ENCODE peak calls at places on chromosomes 7 and 10, in seven cellular contexts. One of them, this sample, is unnamed.

GRCh38 chr7:5215313-5215712 is 25.3 kb downstream of the WIPI2 start:
- DNase-seq in transverse colon: no peak
- DNase-seq in AG04450: no peak
- DNase-seq in hepatocyte: no peak
- DNase-seq in SK-N-SH: no peak
- DNase-seq in heart left ventricle: no peak
- DNase-seq in small intestine: no peak
- DNase-seq in this sample: no peak

GRCh38 chr10:25465582-25466372 is 291.0 kb downstream of the GPR158 start:
- DNase-seq in hepatocyte: no peak
- DNase-seq in SK-N-SH: no peak
- DNase-seq in AG04450: no peak
- DNase-seq in heart left ventricle: no peak
- DNase-seq in transverse colon: no peak
- DNase-seq in small intestine: no peak
- DNase-seq in this sample: no peak

GRCh38 chr10:92690211-92691041 is 671 bp downstream of the HHEX start:
- DNase-seq in heart left ventricle: peak
- DNase-seq in SK-N-SH: peak
- DNase-seq in transverse colon: peak
- DNase-seq in hepatocyte: peak
- DNase-seq in AG04450: no peak
- DNase-seq in small intestine: no peak
- DNase-seq in this sample: no peak

GRCh38 chr7:67019562-67020390 is 23.1 kb downstream of the TYW1 start:
- DNase-seq in transverse colon: no peak
- DNase-seq in heart left ventricle: no peak
- DNase-seq in SK-N-SH: peak
- DNase-seq in hepatocyte: no peak
- DNase-seq in AG04450: no peak
- DNase-seq in small intestine: peak
- DNase-seq in this sample: peak

GRCh38 chr10:121926669-121927360 is 1.0 kb downstream of the ATE1 start:
- DNase-seq in transverse colon: no peak
- DNase-seq in hepatocyte: no peak
- DNase-seq in SK-N-SH: no peak
- DNase-seq in AG04450: no peak
- DNase-seq in small intestine: peak
- DNase-seq in heart left ventricle: no peak
- DNase-seq in this sample: no peak

GRCh38 chr10:67107670-67108069 is 181.8 kb downstream of the LRRTM3 start:
- DNase-seq in SK-N-SH: no peak
- DNase-seq in AG04450: no peak
- DNase-seq in small intestine: no peak
- DNase-seq in heart left ventricle: no peak
- DNase-seq in transverse colon: no peak
- DNase-seq in hepatocyte: no peak
- DNase-seq in this sample: no peak

GRCh38 chr10:4947635-4948596 is 15.3 kb upstream of the AKR1C1 start:
- DNase-seq in hepatocyte: peak
- DNase-seq in heart left ventricle: peak
- DNase-seq in transverse colon: no peak
- DNase-seq in AG04450: peak
- DNase-seq in small intestine: peak
- DNase-seq in SK-N-SH: no peak
- DNase-seq in this sample: no peak

GRCh38 chr7:141161959-141162547 is 88.2 kb downstream of the TMEM178B start:
- DNase-seq in AG04450: no peak
- DNase-seq in hepatocyte: no peak
- DNase-seq in heart left ventricle: no peak
- DNase-seq in transverse colon: no peak
- DNase-seq in small intestine: no peak
- DNase-seq in SK-N-SH: no peak
- DNase-seq in this sample: no peak

GRCh38 chr10:26488344-26488743 is 50.2 kb downstream of the APBB1IP start:
- DNase-seq in SK-N-SH: no peak
- DNase-seq in transverse colon: no peak
- DNase-seq in small intestine: no peak
- DNase-seq in heart left ventricle: no peak
- DNase-seq in AG04450: no peak
- DNase-seq in hepatocyte: no peak
- DNase-seq in this sample: no peak

GRCh38 chr10:107423903-107424302 is 259.4 kb upstream of the SORCS1 start:
- DNase-seq in SK-N-SH: no peak
- DNase-seq in AG04450: no peak
- DNase-seq in transverse colon: no peak
- DNase-seq in heart left ventricle: no peak
- DNase-seq in small intestine: no peak
- DNase-seq in hepatocyte: no peak
- DNase-seq in this sample: no peak

GRCh38 chr10:131093795-131094366 is 217.6 kb downstream of the TCERG1L start:
- DNase-seq in hepatocyte: no peak
- DNase-seq in AG04450: no peak
- DNase-seq in small intestine: no peak
- DNase-seq in transverse colon: no peak
- DNase-seq in heart left ventricle: no peak
- DNase-seq in SK-N-SH: no peak
- DNase-seq in this sample: no peak

GRCh38 chr10:44881639-44882038 is 29.5 kb upstream of the TMEM72 start:
- DNase-seq in SK-N-SH: no peak
- DNase-seq in small intestine: no peak
- DNase-seq in hepatocyte: no peak
- DNase-seq in transverse colon: no peak
- DNase-seq in heart left ventricle: no peak
- DNase-seq in AG04450: no peak
- DNase-seq in this sample: no peak

GRCh38 chr7:39451901-39452300 is 114.3 kb upstream of the YAE1 start:
- DNase-seq in SK-N-SH: no peak
- DNase-seq in heart left ventricle: no peak
- DNase-seq in small intestine: no peak
- DNase-seq in hepatocyte: no peak
- DNase-seq in transverse colon: no peak
- DNase-seq in AG04450: no peak
- DNase-seq in this sample: no peak

GRCh38 chr10:79038841-79039201 is 29.9 kb upstream of the ZMIZ1 start:
- DNase-seq in transverse colon: no peak
- DNase-seq in AG04450: no peak
- DNase-seq in heart left ventricle: peak
- DNase-seq in small intestine: no peak
- DNase-seq in hepatocyte: no peak
- DNase-seq in SK-N-SH: no peak
- DNase-seq in this sample: peak

GRCh38 chr7:142774826-142775225 is 4.1 kb downstream of the PRSS2 start:
- DNase-seq in transverse colon: no peak
- DNase-seq in SK-N-SH: no peak
- DNase-seq in AG04450: no peak
- DNase-seq in small intestine: no peak
- DNase-seq in hepatocyte: no peak
- DNase-seq in heart left ventricle: no peak
- DNase-seq in this sample: no peak

GRCh38 chr10:29297678-29298077 is 8.8 kb downstream of the LYZL1 start:
- DNase-seq in transverse colon: no peak
- DNase-seq in SK-N-SH: no peak
- DNase-seq in small intestine: no peak
- DNase-seq in hepatocyte: no peak
- DNase-seq in AG04450: no peak
- DNase-seq in heart left ventricle: no peak
- DNase-seq in this sample: no peak

GRCh38 chr10:34729619-34730018 is 85.5 kb downstream of the PARD3 start:
- DNase-seq in AG04450: no peak
- DNase-seq in small intestine: peak
- DNase-seq in transverse colon: no peak
- DNase-seq in heart left ventricle: no peak
- DNase-seq in hepatocyte: no peak
- DNase-seq in SK-N-SH: no peak
- DNase-seq in this sample: no peak

GRCh38 chr10:128727114-128727513 is 600.9 kb upstream of the MKI67 start:
- DNase-seq in AG04450: no peak
- DNase-seq in hepatocyte: no peak
- DNase-seq in transverse colon: no peak
- DNase-seq in small intestine: no peak
- DNase-seq in SK-N-SH: no peak
- DNase-seq in heart left ventricle: no peak
- DNase-seq in this sample: no peak

GRCh38 chr10:132688580-132689420 is 97.1 kb downstream of the NKX6-2 start:
- DNase-seq in hepatocyte: no peak
- DNase-seq in transverse colon: no peak
- DNase-seq in SK-N-SH: no peak
- DNase-seq in small intestine: no peak
- DNase-seq in AG04450: no peak
- DNase-seq in heart left ventricle: peak
- DNase-seq in this sample: no peak

GRCh38 chr7:87083865-87084519 is 24.5 kb upstream of the ELAPOR2 start:
- DNase-seq in SK-N-SH: no peak
- DNase-seq in small intestine: no peak
- DNase-seq in heart left ventricle: no peak
- DNase-seq in AG04450: no peak
- DNase-seq in transverse colon: no peak
- DNase-seq in hepatocyte: no peak
- DNase-seq in this sample: no peak

GRCh38 chr7:2763607-2764006 is 75.6 kb downstream of the AMZ1 start:
- DNase-seq in transverse colon: no peak
- DNase-seq in heart left ventricle: no peak
- DNase-seq in AG04450: no peak
- DNase-seq in hepatocyte: no peak
- DNase-seq in small intestine: no peak
- DNase-seq in SK-N-SH: no peak
- DNase-seq in this sample: no peak
- H3K27ac ChIP-seq in transverse colon: peak
- H3K27ac ChIP-seq in heart left ventricle: peak
- H3K27ac ChIP-seq in AG04450: peak
- H3K27ac ChIP-seq in hepatocyte: peak
- H3K27ac ChIP-seq in small intestine: peak
- H3K27ac ChIP-seq in SK-N-SH: no peak
- H3K27ac ChIP-seq in this sample: no peak

GRCh38 chr7:55074008-55074499 is 55.2 kb downstream of the EGFR start:
- DNase-seq in hepatocyte: peak
- DNase-seq in small intestine: peak
- DNase-seq in SK-N-SH: no peak
- DNase-seq in heart left ventricle: no peak
- DNase-seq in AG04450: no peak
- DNase-seq in transverse colon: peak
- DNase-seq in this sample: no peak
- H3K4me3 ChIP-seq in hepatocyte: no peak
- H3K4me3 ChIP-seq in small intestine: peak
- H3K4me3 ChIP-seq in SK-N-SH: peak
- H3K4me3 ChIP-seq in heart left ventricle: no peak
- H3K4me3 ChIP-seq in AG04450: peak
- H3K4me3 ChIP-seq in transverse colon: peak
- H3K4me3 ChIP-seq in this sample: no peak

GRCh38 chr7:194996-195829 is 2.8 kb downstream of the FAM20C start:
- DNase-seq in transverse colon: no peak
- DNase-seq in hepatocyte: no peak
- DNase-seq in small intestine: no peak
- DNase-seq in AG04450: no peak
- DNase-seq in heart left ventricle: no peak
- DNase-seq in SK-N-SH: no peak
- DNase-seq in this sample: no peak
- H3K27ac ChIP-seq in transverse colon: peak
- H3K27ac ChIP-seq in hepatocyte: peak
- H3K27ac ChIP-seq in small intestine: no peak
- H3K27ac ChIP-seq in AG04450: peak
- H3K27ac ChIP-seq in heart left ventricle: no peak
- H3K27ac ChIP-seq in SK-N-SH: no peak
- H3K27ac ChIP-seq in this sample: no peak

GRCh38 chr10:101777857-101778145 is 1.9 kb upstream of the FGF8 start:
- DNase-seq in small intestine: peak
- DNase-seq in hepatocyte: no peak
- DNase-seq in AG04450: no peak
- DNase-seq in SK-N-SH: peak
- DNase-seq in transverse colon: no peak
- DNase-seq in heart left ventricle: no peak
- DNase-seq in this sample: no peak

GRCh38 chr10:101778151-101778780 is 2.4 kb upstream of the FGF8 start:
- DNase-seq in heart left ventricle: no peak
- DNase-seq in hepatocyte: no peak
- DNase-seq in small intestine: no peak
- DNase-seq in transverse colon: no peak
- DNase-seq in AG04450: no peak
- DNase-seq in SK-N-SH: peak
- DNase-seq in this sample: peak

GRCh38 chr10:101779544-101780186 is 3.6 kb downstream of the NPM3 start:
- DNase-seq in SK-N-SH: peak
- DNase-seq in transverse colon: peak
- DNase-seq in AG04450: peak
- DNase-seq in hepatocyte: peak
- DNase-seq in heart left ventricle: peak
- DNase-seq in small intestine: peak
- DNase-seq in this sample: peak

GRCh38 chr10:101780187-101780817 is 2.9 kb downstream of the NPM3 start:
- DNase-seq in heart left ventricle: no peak
- DNase-seq in small intestine: no peak
- DNase-seq in AG04450: no peak
- DNase-seq in hepatocyte: no peak
- DNase-seq in SK-N-SH: peak
- DNase-seq in transverse colon: no peak
- DNase-seq in this sample: no peak

DNA sequence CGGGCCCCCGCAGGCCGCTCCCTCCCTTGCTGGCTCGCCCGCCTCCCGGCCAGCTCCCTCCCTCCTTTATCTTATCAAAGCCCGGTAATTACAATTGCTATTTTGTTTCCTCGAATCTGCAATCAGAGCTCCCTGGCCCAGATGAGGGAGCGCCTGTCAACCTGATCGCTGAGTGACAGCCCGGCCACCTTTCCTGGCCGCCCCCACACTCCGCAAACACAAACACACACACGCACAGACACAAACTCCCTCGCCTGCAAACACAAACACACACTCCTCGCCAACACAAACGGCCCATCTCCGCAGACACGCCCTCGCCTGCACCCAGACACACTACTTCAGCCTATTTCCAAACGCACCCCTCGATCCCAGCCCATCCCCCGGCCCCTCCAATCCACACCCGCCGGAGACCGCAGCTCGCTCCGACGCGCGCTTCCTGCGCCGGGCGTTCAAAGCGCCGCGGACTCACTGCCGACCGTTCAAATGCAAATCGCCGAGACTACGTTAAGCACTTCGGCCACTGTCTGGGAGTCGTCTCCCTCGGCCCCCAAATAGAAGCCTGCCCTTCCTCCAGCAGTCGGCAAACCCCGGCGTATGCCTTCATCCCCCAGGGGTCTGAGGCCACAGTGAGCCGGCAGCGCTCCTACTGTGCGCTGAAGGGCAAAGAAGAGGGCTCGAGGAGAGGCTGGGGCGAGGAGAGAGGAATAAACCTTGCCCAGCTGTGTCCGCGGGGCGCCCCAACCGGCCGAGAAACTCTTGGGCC is 3.0 kb upstream of the FGF8 start:
- DNase-seq in AG04450: no peak
- DNase-seq in small intestine: peak
- DNase-seq in SK-N-SH: peak
- DNase-seq in heart left ventricle: no peak
- DNase-seq in hepatocyte: peak
- DNase-seq in transverse colon: peak
- DNase-seq in this sample: no peak
- H3K4me3 ChIP-seq in AG04450: peak
- H3K4me3 ChIP-seq in small intestine: peak
- H3K4me3 ChIP-seq in SK-N-SH: no peak
- H3K4me3 ChIP-seq in heart left ventricle: peak
- H3K4me3 ChIP-seq in hepatocyte: peak
- H3K4me3 ChIP-seq in transverse colon: peak
- H3K4me3 ChIP-seq in this sample: peak

GRCh38 chr10:80486785-80487421 is 32.8 kb downstream of the TSPAN14 start:
- DNase-seq in transverse colon: peak
- DNase-seq in AG04450: no peak
- DNase-seq in heart left ventricle: no peak
- DNase-seq in small intestine: no peak
- DNase-seq in hepatocyte: no peak
- DNase-seq in SK-N-SH: no peak
- DNase-seq in this sample: no peak
- H3K27ac ChIP-seq in transverse colon: peak
- H3K27ac ChIP-seq in AG04450: no peak
- H3K27ac ChIP-seq in heart left ventricle: no peak
- H3K27ac ChIP-seq in small intestine: peak
- H3K27ac ChIP-seq in hepatocyte: peak
- H3K27ac ChIP-seq in SK-N-SH: no peak
- H3K27ac ChIP-seq in this sample: no peak

This sample was measured in WERI-Rb-1.